ENCODE peak calls at places on chromosomes 13 and 19, in seven cellular contexts. O is DND-41; I is right lobe of liver; J is foreskin keratinocyte; K is PC-3; X is heart right ventricle; P is effector memory CD4-positive, alpha-beta T cell. F is an unnamed sample.

GRCh38 chr13:107867701-107868661 is 347.4 kb downstream of the LIG4 start:
- DNase-seq in P (no peak), O (no peak), K (peak; percentile 61), I (peak; percentile 49), J (peak; percentile 17), X (no peak), F (no peak)

GRCh38 chr19:511101-511841 is 4.0 kb downstream of the TPGS1 start:
- DNase-seq in X (peak; percentile 68), J (peak; percentile 87), K (no peak), I (no peak), O (peak; percentile 96), P (peak; percentile 88), F (peak; percentile 94)

GRCh38 chr19:53867225-53868090 is at the start of gene MYADM:
- DNase-seq in K (peak; percentile 100), I (peak; percentile 95), O (peak; percentile 63), J (peak; percentile 96), X (peak; percentile 99), P (peak; percentile 100), F (peak; percentile 100)

GRCh38 chr19:55048446-55048845 is 10.4 kb upstream of the GP6 start:
- DNase-seq in P (no peak), O (no peak), J (no peak), I (no peak), K (no peak), X (no peak), F (no peak)

GRCh38 chr13:94352057-94352456 is 127.4 kb downstream of the DCT start:
- DNase-seq in I (no peak), J (no peak), X (no peak), K (no peak), O (no peak), P (no peak), F (no peak)

GRCh38 chr13:99018418-99019180 is 40.7 kb upstream of the DOCK9 start:
- DNase-seq in P (no peak), K (peak; percentile 35), O (no peak), X (no peak), J (peak; percentile 76), I (no peak), F (no peak)

GRCh38 chr13:50366488-50367174 is 351.4 kb downstream of the KCNRG start:
- DNase-seq in O (no peak), I (no peak), P (no peak), K (peak; percentile 16), X (no peak), J (no peak), F (peak; percentile 17)

GRCh38 chr19:40270362-40271089 is 14.6 kb downstream of the AKT2 start:
- DNase-seq in X (no peak), I (no peak), J (no peak), P (no peak), K (no peak), O (no peak), F (no peak)

GRCh38 chr19:39333507-39333906 is 2.3 kb downstream of the GMFG start:
- DNase-seq in J (no peak), P (no peak), X (no peak), I (no peak), O (no peak), K (no peak), F (no peak)

GRCh38 chr19:609001-609340 is 19.3 kb downstream of the HCN2 start:
- DNase-seq in X (no peak), J (no peak), I (no peak), K (peak; percentile 8), P (no peak), O (no peak), F (no peak)

GRCh38 chr13:75679459-75679858 is 43.3 kb downstream of the LMO7 start:
- DNase-seq in O (no peak), J (no peak), K (no peak), P (no peak), X (no peak), I (no peak), F (no peak)

GRCh38 chr19:53545271-53546065 is 7.5 kb downstream of the ZNF331 start:
- DNase-seq in K (peak; percentile 98), J (peak; percentile 87), P (no peak), O (no peak), I (no peak), X (no peak), F (no peak)

GRCh38 chr19:15317392-15318011 is 14.8 kb downstream of the BRD4 start:
- DNase-seq in I (no peak), K (no peak), P (no peak), J (no peak), O (no peak), X (no peak), F (no peak)

GRCh38 chr13:48112896-48113525 is 18.1 kb upstream of the MED4 start:
- DNase-seq in K (no peak), I (no peak), J (peak; percentile 68), P (no peak), O (no peak), X (no peak), F (no peak)

GRCh38 chr19:31312004-31312403 is 37.2 kb downstream of the TSHZ3 start:
- DNase-seq in K (peak; percentile 10), P (no peak), J (peak; percentile 48), X (peak; percentile 34), I (no peak), O (no peak), F (no peak)

GRCh38 chr19:11125994-11126685 is 29.4 kb downstream of the SPC24 start:
- DNase-seq in P (peak; percentile 67), X (peak; percentile 76), J (peak; percentile 44), I (peak; percentile 77), K (peak; percentile 87), O (peak; percentile 78), F (peak; percentile 71)

GRCh38 chr19:10421240-10421948 is 1.1 kb downstream of the PDE4A start:
- DNase-seq in O (peak; percentile 27), I (no peak), P (no peak), J (no peak), X (no peak), K (no peak), F (no peak)

GRCh38 chr13:110819203-110820014 is 95.5 kb downstream of the ANKRD10 start:
- DNase-seq in P (peak; percentile 64), K (peak; percentile 75), O (peak; percentile 68), I (peak; percentile 85), J (peak; percentile 17), X (peak; percentile 69), F (peak; percentile 59)

GRCh38 chr19:33906578-33907335 is 110.1 kb downstream of the KCTD15 start:
- DNase-seq in I (no peak), X (peak; percentile 13), O (no peak), J (peak; percentile 52), P (no peak), K (no peak), F (no peak)

GRCh38 chr19:33441277-33441699 is 67.8 kb downstream of the CEBPG start:
- DNase-seq in P (no peak), K (no peak), J (no peak), I (peak; percentile 34), O (no peak), X (no peak), F (no peak)

GRCh38 chr19:36113895-36114762 is 546 bp downstream of the POLR2I start:
- DNase-seq in P (peak; percentile 8), X (peak; percentile 38), J (peak; percentile 40), K (peak; percentile 25), O (no peak), I (no peak), F (no peak)

GRCh38 chr13:65656740-65657329 is 1573.3 kb downstream of the PCDH9 start:
- DNase-seq in I (no peak), K (peak; percentile 37), X (no peak), J (no peak), P (no peak), O (no peak), F (no peak)

GRCh38 chr19:40803857-40804782 is 5.1 kb downstream of the EGLN2 start:
- DNase-seq in J (no peak), P (peak; percentile 62), O (no peak), X (peak; percentile 76), K (peak; percentile 10), I (peak; percentile 70), F (peak; percentile 57)

GRCh38 chr13:87274209-87274819 is 396.9 kb upstream of the SLITRK5 start:
- DNase-seq in P (no peak), J (peak; percentile 39), O (peak; percentile 27), X (peak; percentile 15), I (no peak), K (peak; percentile 69), F (peak; percentile 6)

GRCh38 chr13:40345149-40345514 is 321.3 kb downstream of the FOXO1 start:
- DNase-seq in K (no peak), X (no peak), J (no peak), O (no peak), P (no peak), I (no peak), F (no peak)

GRCh38 chr19:11483176-11484111 is 2.6 kb upstream of the ELAVL3 start:
- DNase-seq in K (no peak), J (no peak), P (no peak), I (no peak), X (no peak), O (no peak), F (no peak)

DNA sequence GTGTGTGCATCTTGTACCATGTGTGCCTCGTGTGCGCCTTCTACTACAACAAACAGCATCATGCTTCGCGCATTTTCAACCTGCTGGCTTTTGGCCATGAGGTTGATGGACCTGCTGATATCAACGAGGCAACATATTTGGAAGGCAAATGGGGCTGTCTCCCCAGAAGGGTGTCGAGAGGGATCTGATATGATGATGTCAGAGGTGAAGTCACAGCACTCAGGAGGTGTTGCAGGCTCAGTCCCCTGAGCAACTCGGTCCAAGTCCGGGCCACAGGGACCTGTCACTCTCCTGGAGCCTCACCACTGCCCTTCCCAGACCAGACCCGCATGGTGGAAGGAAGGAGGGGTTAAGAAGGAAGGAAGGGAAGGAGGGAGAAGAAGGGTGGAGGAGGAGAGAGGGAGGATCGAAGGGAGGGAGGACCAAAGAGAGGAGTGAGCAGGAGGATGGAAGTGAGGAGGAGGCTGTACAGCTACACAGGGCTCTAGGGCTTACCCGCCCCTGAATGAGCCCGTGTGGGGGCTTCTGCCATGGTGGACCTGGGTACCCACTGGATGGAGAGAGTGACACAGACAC is 6.7 kb upstream of the C13orf46 start:
- DNase-seq in P (no peak), I (peak; percentile 34), O (no peak), J (no peak), K (no peak), X (no peak), F (no peak)
- H3K27ac ChIP-seq in P (no peak overlapping the region), I (no peak overlapping the region), O (no peak overlapping the region), J (no peak overlapping the region), K (peak overlapping the region; percentile 36), X (no peak overlapping the region), F (no peak overlapping the region)

GRCh38 chr19:5288347-5288739 is 52.3 kb downstream of the PTPRS start:
- DNase-seq in X (no peak), J (no peak), K (no peak), O (no peak), I (no peak), P (no peak), F (no peak)
- H3K27ac ChIP-seq in X (no peak overlapping the region), J (no peak overlapping the region), K (no peak overlapping the region), O (no peak overlapping the region), I (no peak overlapping the region), P (no peak overlapping the region), F (no peak overlapping the region)

DNA sequence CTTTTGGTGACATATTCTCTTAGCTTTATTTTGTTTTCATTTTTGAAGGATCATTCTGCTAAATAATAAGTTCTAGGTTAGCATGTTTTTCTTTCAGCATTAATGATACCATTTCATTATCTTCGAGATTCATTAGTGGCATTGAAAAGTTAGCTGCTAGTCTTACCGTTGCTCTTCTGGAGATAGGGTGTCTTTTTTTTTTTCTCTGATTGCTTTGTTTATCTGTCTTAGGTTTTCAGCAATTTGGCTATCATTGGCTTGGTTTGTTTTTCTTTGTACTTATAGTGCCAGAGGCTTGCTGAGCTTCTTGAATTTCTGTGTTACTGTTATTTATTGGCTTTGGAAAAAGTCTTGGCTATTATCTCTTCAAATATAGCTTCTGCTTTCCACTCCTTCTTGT is 102.6 kb upstream of the CSNK1A1L start:
- DNase-seq in I (no peak), K (no peak), O (no peak), P (no peak), X (no peak), J (no peak), F (no peak)
- H3K27ac ChIP-seq in I (no peak overlapping the region), K (no peak overlapping the region), O (no peak overlapping the region), P (no peak overlapping the region), X (no peak overlapping the region), J (no peak overlapping the region), F (no peak overlapping the region)

GRCh38 chr13:102877285-102877684 is 31.5 kb downstream of the ERCC5 start:
- DNase-seq in X (peak; percentile 62), J (peak; percentile 51), P (no peak), O (no peak), K (no peak), I (no peak), F (no peak)
- H3K27ac ChIP-seq in X (no peak overlapping the region), J (no peak overlapping the region), P (no peak overlapping the region), O (no peak overlapping the region), K (no peak overlapping the region), I (no peak overlapping the region), F (no peak overlapping the region)

F was measured in CD4-positive, CD25-positive, alpha-beta regulatory T cell.